ENCODE peak calls at places on chromosomes 13 and 19, in five cellular contexts. S is left lung, F is tibial nerve, T is progenitor cell of endocrine pancreas, Z is iPS-NIHi11. R is an unnamed sample.

GRCh38 chr13:110921209-110921608 is 6.3 kb upstream of the ANKRD10 start:
- DNase-seq in Z (no peak), S (no peak), T (no peak), F (no peak), R (no peak)

GRCh38 chr19:20367811-20368294 is 197.7 kb downstream of the ZNF737 start:
- DNase-seq in S (no peak), T (peak; percentile 16), Z (peak; percentile 16), F (no peak), R (peak; percentile 60)

GRCh38 chr13:66312312-66313087 is 917.6 kb downstream of the PCDH9 start:
- DNase-seq in T (no peak), Z (no peak), S (no peak), F (peak; percentile 35), R (no peak)

GRCh38 chr13:76879211-76879875 is 6.9 kb downstream of the KCTD12 start:
- DNase-seq in S (peak; percentile 81), Z (no peak), F (peak; percentile 67), T (no peak), R (no peak)

GRCh38 chr19:38273499-38273898 is 9.1 kb downstream of the SPINT2 start:
- DNase-seq in S (no peak), T (no peak), F (no peak), Z (no peak), R (no peak)

GRCh38 chr19:39138221-39139211 is 12.9 kb downstream of the PAK4 start:
- DNase-seq in Z (no peak), S (no peak), T (no peak), F (no peak), R (no peak)

GRCh38 chr19:37007587-37008220 is 70.5 kb upstream of the ZNF420 start:
- DNase-seq in Z (no peak), T (no peak), F (no peak), S (peak; percentile 59), R (peak; percentile 50)

GRCh38 chr19:12938536-12939291 is at the start of gene CALR:
- DNase-seq in T (no peak), Z (no peak), F (no peak), S (no peak), R (no peak)

GRCh38 chr19:14149011-14149410 is 12.6 kb upstream of the ASF1B start:
- DNase-seq in T (no peak), S (no peak), F (no peak), Z (peak; percentile 55), R (no peak)

GRCh38 chr19:29771708-29772415 is 39.9 kb upstream of the CCNE1 start:
- DNase-seq in S (no peak), Z (peak; percentile 85), T (peak; percentile 58), F (peak; percentile 5), R (peak; percentile 78)

GRCh38 chr19:46134527-46134926 is 10.0 kb upstream of the IGFL3 start:
- DNase-seq in S (no peak), F (no peak), T (no peak), Z (no peak), R (no peak)

GRCh38 chr19:1590641-1591397 is 1.8 kb downstream of the MBD3 start:
- DNase-seq in S (no peak), T (no peak), Z (peak; percentile 56), F (no peak), R (peak; percentile 46)

GRCh38 chr19:10091370-10091687 is 5.2 kb downstream of the SHFL start:
- DNase-seq in S (no peak), F (no peak), Z (no peak), T (no peak), R (no peak)

GRCh38 chr13:110358381-110358780 is 51.3 kb downstream of the COL4A2 start:
- DNase-seq in T (no peak), S (no peak), F (no peak), Z (no peak), R (no peak)

GRCh38 chr13:113474179-113474578 is 16.3 kb downstream of the DCUN1D2 start:
- DNase-seq in S (no peak), Z (no peak), F (no peak), T (no peak), R (no peak)

GRCh38 chr13:27472441-27472840 is 22.1 kb upstream of the MTIF3 start:
- DNase-seq in T (no peak), S (no peak), F (no peak), Z (no peak), R (no peak)

GRCh38 chr19:13764101-13764807 is at the start of gene MRI1:
- DNase-seq in S (peak; percentile 76), F (peak; percentile 64), T (peak; percentile 39), Z (peak; percentile 91), R (peak; percentile 81)

R was measured in glutamatergic neuron.